ENCODE peak calls at places on chromosome 9, in ten cellular contexts. One of them, this sample, is unnamed.
A peak's percentile ranks its signal among the peaks of the same experiment; 100 is the strongest.

GRCh38 chr9:124036578-124036977 is 25.0 kb downstream of the LHX2 start:
- DNase-seq in stomach: no peak
- DNase-seq in NB4: no peak
- DNase-seq in heart left ventricle: no peak
- DNase-seq in body of pancreas: no peak
- DNase-seq in erythroblast: no peak
- DNase-seq in IMR-90: no peak
- DNase-seq in upper lobe of left lung: no peak
- DNase-seq in ovary: no peak
- DNase-seq in GM12891: no peak
- DNase-seq in this sample: no peak

GRCh38 chr9:109150925-109151547 is 16.0 kb downstream of the FRRS1L start:
- DNase-seq in stomach: peak; percentile 31
- DNase-seq in NB4: no peak
- DNase-seq in heart left ventricle: no peak
- DNase-seq in body of pancreas: peak; percentile 36
- DNase-seq in erythroblast: no peak
- DNase-seq in IMR-90: no peak
- DNase-seq in upper lobe of left lung: peak; percentile 59
- DNase-seq in ovary: no peak
- DNase-seq in GM12891: no peak
- DNase-seq in this sample: no peak

GRCh38 chr9:34163439-34163838 is 15.4 kb upstream of the UBAP1 start:
- DNase-seq in stomach: no peak
- DNase-seq in NB4: peak; percentile 48
- DNase-seq in heart left ventricle: no peak
- DNase-seq in body of pancreas: no peak
- DNase-seq in erythroblast: peak; percentile 33
- DNase-seq in IMR-90: peak; percentile 32
- DNase-seq in upper lobe of left lung: no peak
- DNase-seq in ovary: no peak
- DNase-seq in GM12891: no peak
- DNase-seq in this sample: peak; percentile 13

GRCh38 chr9:78115073-78115472 is 83.5 kb upstream of the GNAQ start:
- DNase-seq in stomach: no peak
- DNase-seq in NB4: peak; percentile 58
- DNase-seq in heart left ventricle: no peak
- DNase-seq in body of pancreas: no peak
- DNase-seq in erythroblast: peak; percentile 35
- DNase-seq in IMR-90: no peak
- DNase-seq in upper lobe of left lung: no peak
- DNase-seq in ovary: no peak
- DNase-seq in GM12891: no peak
- DNase-seq in this sample: no peak

GRCh38 chr9:122426723-122427122 is 51.0 kb downstream of the OR1J1 start:
- DNase-seq in stomach: no peak
- DNase-seq in NB4: no peak
- DNase-seq in heart left ventricle: no peak
- DNase-seq in body of pancreas: no peak
- DNase-seq in erythroblast: no peak
- DNase-seq in IMR-90: no peak
- DNase-seq in upper lobe of left lung: no peak
- DNase-seq in ovary: no peak
- DNase-seq in GM12891: no peak
- DNase-seq in this sample: no peak

GRCh38 chr9:113602126-113603119 is 138.9 kb downstream of the RGS3 start:
- DNase-seq in stomach: peak; percentile 58
- DNase-seq in NB4: peak; percentile 94
- DNase-seq in heart left ventricle: peak; percentile 90
- DNase-seq in body of pancreas: peak; percentile 64
- DNase-seq in erythroblast: peak; percentile 34
- DNase-seq in IMR-90: peak; percentile 88
- DNase-seq in upper lobe of left lung: no peak
- DNase-seq in ovary: peak; percentile 79
- DNase-seq in GM12891: peak; percentile 80
- DNase-seq in this sample: peak; percentile 70

GRCh38 chr9:137366445-137366810 is 56.5 kb downstream of the EXD3 start:
- DNase-seq in stomach: no peak
- DNase-seq in NB4: no peak
- DNase-seq in heart left ventricle: no peak
- DNase-seq in body of pancreas: peak; percentile 19
- DNase-seq in erythroblast: no peak
- DNase-seq in IMR-90: no peak
- DNase-seq in upper lobe of left lung: no peak
- DNase-seq in ovary: peak; percentile 21
- DNase-seq in GM12891: no peak
- DNase-seq in this sample: peak; percentile 43

GRCh38 chr9:37904647-37905505 is 949 bp upstream of the SLC25A51 start:
- DNase-seq in stomach: no peak
- DNase-seq in NB4: no peak
- DNase-seq in heart left ventricle: no peak
- DNase-seq in body of pancreas: no peak
- DNase-seq in erythroblast: peak; percentile 86
- DNase-seq in IMR-90: peak; percentile 32
- DNase-seq in upper lobe of left lung: no peak
- DNase-seq in ovary: peak; percentile 47
- DNase-seq in GM12891: no peak
- DNase-seq in this sample: peak; percentile 67

GRCh38 chr9:132610661-132611060 is 28.3 kb downstream of the BARHL1 start:
- DNase-seq in stomach: no peak
- DNase-seq in NB4: no peak
- DNase-seq in heart left ventricle: no peak
- DNase-seq in body of pancreas: no peak
- DNase-seq in erythroblast: no peak
- DNase-seq in IMR-90: no peak
- DNase-seq in upper lobe of left lung: no peak
- DNase-seq in ovary: no peak
- DNase-seq in GM12891: no peak
- DNase-seq in this sample: no peak

GRCh38 chr9:124478014-124478753 is 27.9 kb downstream of the ADGRD2 start:
- DNase-seq in stomach: no peak
- DNase-seq in NB4: no peak
- DNase-seq in heart left ventricle: no peak
- DNase-seq in body of pancreas: no peak
- DNase-seq in erythroblast: no peak
- DNase-seq in IMR-90: no peak
- DNase-seq in upper lobe of left lung: no peak
- DNase-seq in ovary: no peak
- DNase-seq in GM12891: no peak
- DNase-seq in this sample: no peak

GRCh38 chr9:16521868-16522381 is 348.5 kb downstream of the BNC2 start:
- DNase-seq in stomach: no peak
- DNase-seq in NB4: peak; percentile 86
- DNase-seq in heart left ventricle: peak; percentile 53
- DNase-seq in body of pancreas: no peak
- DNase-seq in erythroblast: no peak
- DNase-seq in IMR-90: peak; percentile 94
- DNase-seq in upper lobe of left lung: peak; percentile 33
- DNase-seq in ovary: peak; percentile 44
- DNase-seq in GM12891: no peak
- DNase-seq in this sample: no peak

GRCh38 chr9:17116400-17116837 is 18.4 kb upstream of the CNTLN start:
- DNase-seq in stomach: no peak
- DNase-seq in NB4: peak; percentile 67
- DNase-seq in heart left ventricle: no peak
- DNase-seq in body of pancreas: no peak
- DNase-seq in erythroblast: peak; percentile 41
- DNase-seq in IMR-90: peak; percentile 54
- DNase-seq in upper lobe of left lung: no peak
- DNase-seq in ovary: no peak
- DNase-seq in GM12891: no peak
- DNase-seq in this sample: no peak

GRCh38 chr9:2288309-2288708 is 273.2 kb downstream of the SMARCA2 start:
- DNase-seq in stomach: no peak
- DNase-seq in NB4: no peak
- DNase-seq in heart left ventricle: no peak
- DNase-seq in body of pancreas: no peak
- DNase-seq in erythroblast: no peak
- DNase-seq in IMR-90: no peak
- DNase-seq in upper lobe of left lung: no peak
- DNase-seq in ovary: no peak
- DNase-seq in GM12891: no peak
- DNase-seq in this sample: no peak

GRCh38 chr9:135474915-135475314 is 4.7 kb upstream of the PPP1R26 start:
- DNase-seq in stomach: peak; percentile 40
- DNase-seq in NB4: peak; percentile 25
- DNase-seq in heart left ventricle: no peak
- DNase-seq in body of pancreas: no peak
- DNase-seq in erythroblast: peak; percentile 28
- DNase-seq in IMR-90: no peak
- DNase-seq in upper lobe of left lung: peak; percentile 55
- DNase-seq in ovary: no peak
- DNase-seq in GM12891: no peak
- DNase-seq in this sample: no peak

GRCh38 chr9:70478963-70479641 is 64.6 kb upstream of the KLF9 start:
- DNase-seq in stomach: peak; percentile 75
- DNase-seq in NB4: no peak
- DNase-seq in heart left ventricle: no peak
- DNase-seq in body of pancreas: peak; percentile 89
- DNase-seq in erythroblast: no peak
- DNase-seq in IMR-90: peak; percentile 68
- DNase-seq in upper lobe of left lung: peak; percentile 86
- DNase-seq in ovary: no peak
- DNase-seq in GM12891: no peak
- DNase-seq in this sample: peak; percentile 55
- TF ChIP-seq POLR2A in stomach: no peak
- TF ChIP-seq POLR2A in NB4: no peak
- TF ChIP-seq POLR2A in heart left ventricle: no peak
- TF ChIP-seq POLR2A in body of pancreas: peak; percentile 65
- TF ChIP-seq POLR2A in erythroblast: no peak
- TF ChIP-seq POLR2A in IMR-90: no peak
- TF ChIP-seq POLR2A in upper lobe of left lung: no peak
- TF ChIP-seq POLR2A in ovary: no peak
- TF ChIP-seq POLR2A in GM12891: no peak
- TF ChIP-seq POLR2A in this sample: no peak

GRCh38 chr9:97579914-97580313 is 53.3 kb downstream of the TSTD2 start:
- DNase-seq in stomach: no peak
- DNase-seq in NB4: no peak
- DNase-seq in heart left ventricle: no peak
- DNase-seq in body of pancreas: no peak
- DNase-seq in erythroblast: no peak
- DNase-seq in IMR-90: no peak
- DNase-seq in upper lobe of left lung: no peak
- DNase-seq in ovary: no peak
- DNase-seq in GM12891: no peak
- DNase-seq in this sample: peak; percentile 17
- TF ChIP-seq POLR2A in stomach: no peak
- TF ChIP-seq POLR2A in NB4: no peak
- TF ChIP-seq POLR2A in heart left ventricle: no peak
- TF ChIP-seq POLR2A in body of pancreas: no peak
- TF ChIP-seq POLR2A in erythroblast: no peak
- TF ChIP-seq POLR2A in IMR-90: no peak
- TF ChIP-seq POLR2A in upper lobe of left lung: no peak
- TF ChIP-seq POLR2A in ovary: no peak
- TF ChIP-seq POLR2A in GM12891: no peak
- TF ChIP-seq POLR2A in this sample: no peak

DNA sequence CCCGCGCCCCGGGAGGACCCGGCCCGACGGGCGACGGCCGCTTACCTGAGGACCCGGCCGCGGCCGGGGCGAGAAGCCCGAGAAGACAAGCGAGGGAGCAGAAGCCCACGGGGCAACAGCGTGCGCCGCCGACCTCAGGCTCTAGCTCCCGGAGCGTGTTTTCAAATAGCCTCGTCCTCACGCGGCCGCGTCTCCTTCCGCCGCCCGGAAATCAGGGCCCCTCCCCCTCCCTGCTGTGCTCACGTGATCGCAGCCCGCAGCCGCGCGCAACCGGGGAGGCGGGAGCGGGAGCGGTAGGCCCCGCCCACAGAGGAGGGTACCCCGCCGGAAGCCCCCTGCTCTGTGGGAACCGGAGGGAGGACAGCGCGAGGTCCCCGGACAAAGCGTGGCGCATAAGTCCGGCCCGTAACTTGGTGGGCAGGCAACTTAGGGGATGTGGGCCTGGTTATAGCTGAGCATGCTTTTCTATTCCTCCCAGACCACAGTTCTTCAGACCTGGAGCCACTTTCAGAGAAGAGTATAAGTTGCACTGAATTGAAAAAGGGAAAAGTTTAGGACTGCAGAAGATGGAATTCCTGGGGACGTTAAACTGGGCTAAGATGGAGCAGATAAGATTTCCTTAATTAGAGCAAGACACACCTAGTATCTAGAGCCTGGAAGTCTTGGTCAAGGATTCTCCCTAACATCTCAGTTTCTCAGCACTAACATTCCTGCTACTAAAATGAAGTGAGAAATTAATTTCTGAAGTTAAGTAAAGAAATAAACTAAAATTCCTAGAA is at the start of gene TEX10:
- DNase-seq in stomach: peak; percentile 89
- DNase-seq in NB4: peak; percentile 94
- DNase-seq in heart left ventricle: peak; percentile 89
- DNase-seq in body of pancreas: peak; percentile 88
- DNase-seq in erythroblast: peak; percentile 91
- DNase-seq in IMR-90: peak; percentile 81
- DNase-seq in upper lobe of left lung: peak; percentile 90
- DNase-seq in ovary: peak; percentile 92
- DNase-seq in GM12891: peak; percentile 75
- DNase-seq in this sample: peak; percentile 92
- TF ChIP-seq POLR2A in stomach: no peak
- TF ChIP-seq POLR2A in NB4: peak; percentile 97
- TF ChIP-seq POLR2A in heart left ventricle: peak; percentile 66
- TF ChIP-seq POLR2A in body of pancreas: peak; percentile 61
- TF ChIP-seq POLR2A in erythroblast: peak; percentile 77
- TF ChIP-seq POLR2A in IMR-90: peak; percentile 87
- TF ChIP-seq POLR2A in upper lobe of left lung: no peak
- TF ChIP-seq POLR2A in ovary: peak; percentile 69
- TF ChIP-seq POLR2A in GM12891: peak; percentile 87
- TF ChIP-seq POLR2A in this sample: no peak

GRCh38 chr9:36189978-36190377 is 743 bp upstream of the CLTA start:
- DNase-seq in stomach: no peak
- DNase-seq in NB4: peak; percentile 23
- DNase-seq in heart left ventricle: no peak
- DNase-seq in body of pancreas: no peak
- DNase-seq in erythroblast: peak; percentile 29
- DNase-seq in IMR-90: no peak
- DNase-seq in upper lobe of left lung: peak; percentile 49
- DNase-seq in ovary: no peak
- DNase-seq in GM12891: no peak
- DNase-seq in this sample: peak; percentile 54

GRCh38 chr9:36191696-36192095 is 975 bp downstream of the CLTA start:
- DNase-seq in stomach: no peak
- DNase-seq in NB4: no peak
- DNase-seq in heart left ventricle: no peak
- DNase-seq in body of pancreas: no peak
- DNase-seq in erythroblast: no peak
- DNase-seq in IMR-90: no peak
- DNase-seq in upper lobe of left lung: no peak
- DNase-seq in ovary: no peak
- DNase-seq in GM12891: no peak
- DNase-seq in this sample: no peak

GRCh38 chr9:36191290-36191645 is 547 bp downstream of the CLTA start:
- DNase-seq in stomach: peak; percentile 35
- DNase-seq in NB4: peak; percentile 42
- DNase-seq in heart left ventricle: peak; percentile 40
- DNase-seq in body of pancreas: no peak
- DNase-seq in erythroblast: peak; percentile 66
- DNase-seq in IMR-90: no peak
- DNase-seq in upper lobe of left lung: peak; percentile 46
- DNase-seq in ovary: no peak
- DNase-seq in GM12891: no peak
- DNase-seq in this sample: peak; percentile 61

GRCh38 chr9:36192196-36192595 is 1.5 kb downstream of the CLTA start:
- DNase-seq in stomach: no peak
- DNase-seq in NB4: no peak
- DNase-seq in heart left ventricle: no peak
- DNase-seq in body of pancreas: no peak
- DNase-seq in erythroblast: peak; percentile 17
- DNase-seq in IMR-90: peak; percentile 20
- DNase-seq in upper lobe of left lung: no peak
- DNase-seq in ovary: no peak
- DNase-seq in GM12891: no peak
- DNase-seq in this sample: no peak

GRCh38 chr9:36190388-36191289 is at the start of gene CLTA:
- DNase-seq in stomach: peak; percentile 96
- DNase-seq in NB4: peak; percentile 98
- DNase-seq in heart left ventricle: peak; percentile 98
- DNase-seq in body of pancreas: peak; percentile 97
- DNase-seq in erythroblast: peak; percentile 98
- DNase-seq in IMR-90: peak; percentile 99
- DNase-seq in upper lobe of left lung: peak; percentile 98
- DNase-seq in ovary: peak; percentile 92
- DNase-seq in GM12891: peak; percentile 93
- DNase-seq in this sample: peak; percentile 98
- TF ChIP-seq POLR2A in stomach: peak; percentile 49
- TF ChIP-seq POLR2A in NB4: peak; percentile 84
- TF ChIP-seq POLR2A in heart left ventricle: peak; percentile 92
- TF ChIP-seq POLR2A in body of pancreas: peak; percentile 95
- TF ChIP-seq POLR2A in erythroblast: peak; percentile 99
- TF ChIP-seq POLR2A in IMR-90: peak; percentile 99
- TF ChIP-seq POLR2A in upper lobe of left lung: no peak
- TF ChIP-seq POLR2A in ovary: peak; percentile 58
- TF ChIP-seq POLR2A in GM12891: peak; percentile 99
- TF ChIP-seq POLR2A in this sample: peak; percentile 87

This sample was measured in Peyer's patch.